ENCODE peak calls at places on chromosome 21, in six cellular contexts. H is cardiac fibroblast; U is stimulated activated CD4-positive, alpha-beta T cell treated with anti-CD3 and anti-CD28 coated beads, Interleukin-15, amount 100 ng/mL, for 24 hours; P is H4; I is IMR-90; X is bronchial epithelial cell. O is an unnamed sample.

GRCh38 chr21:42939581-42940413 is 14.4 kb upstream of the ERVH48-1 start:
- DNase-seq in I (peak; percentile 99), X (peak; percentile 98), H (peak; percentile 99), P (peak; percentile 90), U (no peak), O (peak; percentile 49)

GRCh38 chr21:42429856-42430255 is 26.2 kb downstream of the UBASH3A start:
- DNase-seq in I (no peak), X (no peak), H (no peak), P (no peak), U (no peak), O (no peak)

GRCh38 chr21:41763996-41764395 is 2.9 kb downstream of the RIPK4 start:
- DNase-seq in U (no peak), I (no peak), P (no peak), X (no peak), H (no peak), O (no peak)

GRCh38 chr21:36780861-36781260 is 81.9 kb downstream of the SIM2 start:
- DNase-seq in X (peak; percentile 25), U (no peak), H (no peak), I (no peak), P (no peak), O (no peak)

GRCh38 chr21:27371688-27372331 is 404.9 kb upstream of the ADAMTS5 start:
- DNase-seq in H (peak; percentile 20), P (no peak), U (no peak), I (peak; percentile 71), X (peak; percentile 31), O (no peak)

GRCh38 chr21:31908106-31909031 is 35.5 kb downstream of the HUNK start:
- DNase-seq in U (no peak), H (no peak), I (peak; percentile 84), P (no peak), X (peak; percentile 16), O (peak; percentile 91)

GRCh38 chr21:26754853-26755252 is 90.4 kb downstream of the ADAMTS1 start:
- DNase-seq in X (no peak), H (no peak), P (no peak), I (no peak), U (no peak), O (no peak)

GRCh38 chr21:45555251-45555556 is 13.0 kb upstream of the SLC19A1 start:
- DNase-seq in I (peak; percentile 30), X (no peak), U (no peak), P (peak; percentile 49), H (no peak), O (no peak)

GRCh38 chr21:45950740-45951515 is 30.6 kb upstream of the COL6A1 start:
- DNase-seq in U (no peak), X (no peak), H (peak; percentile 45), I (peak; percentile 48), P (peak; percentile 63), O (peak; percentile 43)

GRCh38 chr21:37443683-37444082 is 77.1 kb downstream of the DYRK1A start:
- DNase-seq in I (no peak), U (no peak), X (no peak), H (no peak), P (no peak), O (no peak)

GRCh38 chr21:42250422-42251403 is 31.8 kb downstream of the ABCG1 start:
- DNase-seq in I (no peak), P (no peak), U (no peak), X (no peak), H (no peak), O (peak; percentile 90)

GRCh38 chr21:46455575-46456385 is 2.9 kb upstream of the DIP2A start:
- DNase-seq in I (peak; percentile 66), P (peak; percentile 38), X (peak; percentile 82), U (no peak), H (peak; percentile 85), O (peak; percentile 83)

GRCh38 chr21:41816583-41817165 is 49.8 kb upstream of the RIPK4 start:
- DNase-seq in I (peak; percentile 46), H (peak; percentile 67), P (peak; percentile 31), U (peak; percentile 65), X (peak; percentile 35), O (peak; percentile 50)

GRCh38 chr21:32534113-32534512 is 51.2 kb downstream of the TCP10L start:
- DNase-seq in I (no peak), H (no peak), X (no peak), U (no peak), P (no peak), O (no peak)

GRCh38 chr21:39694750-39695149 is 50.2 kb upstream of the IGSF5 start:
- DNase-seq in H (no peak), X (no peak), I (no peak), P (no peak), U (no peak), O (peak; percentile 7)

GRCh38 chr21:30561264-30561895 is at the start of gene KRTAP19-7:
- DNase-seq in U (no peak), X (no peak), P (no peak), H (no peak), I (no peak), O (no peak)

GRCh38 chr21:38669186-38669585 is 136.5 kb upstream of the ETS2 start:
- DNase-seq in X (peak; percentile 52), P (peak; percentile 63), H (peak; percentile 54), I (peak; percentile 30), U (no peak), O (no peak)

GRCh38 chr21:29318354-29318753 is 19.6 kb downstream of the BACH1 start:
- DNase-seq in P (no peak), X (no peak), U (no peak), I (peak; percentile 52), H (peak; percentile 36), O (no peak)

GRCh38 chr21:38839683-38840286 is 34.1 kb downstream of the ETS2 start:
- DNase-seq in I (peak; percentile 94), P (peak; percentile 61), X (peak; percentile 97), U (peak; percentile 21), H (peak; percentile 97), O (peak; percentile 94)

GRCh38 chr21:34199121-34199910 is 125.9 kb downstream of the MRPS6 start:
- DNase-seq in U (no peak), H (no peak), P (no peak), I (no peak), X (no peak), O (no peak)

GRCh38 chr21:43825936-43826622 is 36.7 kb downstream of the RRP1 start:
- DNase-seq in X (no peak), I (no peak), U (no peak), P (no peak), H (no peak), O (no peak)

GRCh38 chr21:29064850-29065481 is 8.5 kb downstream of the CCT8 start:
- DNase-seq in U (no peak), I (no peak), H (no peak), P (no peak), X (no peak), O (no peak)

GRCh38 chr21:29801122-29801521 is 138.7 kb downstream of the GRIK1 start:
- DNase-seq in I (no peak), X (no peak), P (no peak), H (no peak), U (no peak), O (no peak)

GRCh38 chr21:33047231-33047630 is 21.5 kb downstream of the OLIG2 start:
- DNase-seq in U (no peak), H (peak; percentile 70), I (peak; percentile 72), P (peak; percentile 35), X (peak; percentile 50), O (no peak)